ENCODE peak calls at places on chromosomes 13 and 19, in nine cellular contexts. One of them, this sample, is unnamed.

GRCh38 chr13:29284726-29285125 is 310.8 kb downstream of the SLC7A1 start:
- DNase-seq in transverse colon: no peak
- DNase-seq in heart left ventricle: no peak
- DNase-seq in fibroblast of mammary gland: peak
- DNase-seq in cardiac muscle cell: no peak
- DNase-seq in choroid plexus epithelial cell: peak
- DNase-seq in astrocyte of the cerebellum: no peak
- DNase-seq in GM12878: no peak
- DNase-seq in ascending aorta: no peak
- DNase-seq in this sample: no peak

GRCh38 chr13:81582381-81582780 is 1241.5 kb upstream of the SPRY2 start:
- DNase-seq in transverse colon: no peak
- DNase-seq in heart left ventricle: no peak
- DNase-seq in fibroblast of mammary gland: no peak
- DNase-seq in cardiac muscle cell: no peak
- DNase-seq in choroid plexus epithelial cell: no peak
- DNase-seq in astrocyte of the cerebellum: no peak
- DNase-seq in GM12878: no peak
- DNase-seq in ascending aorta: no peak
- DNase-seq in this sample: no peak

GRCh38 chr13:73059460-73060250 is 850 bp downstream of the KLF5 start:
- DNase-seq in transverse colon: no peak
- DNase-seq in heart left ventricle: peak
- DNase-seq in fibroblast of mammary gland: no peak
- DNase-seq in cardiac muscle cell: no peak
- DNase-seq in choroid plexus epithelial cell: peak
- DNase-seq in astrocyte of the cerebellum: no peak
- DNase-seq in GM12878: no peak
- DNase-seq in ascending aorta: peak
- DNase-seq in this sample: no peak

GRCh38 chr13:74287672-74288169 is 153.5 kb upstream of the KLF12 start:
- DNase-seq in transverse colon: peak
- DNase-seq in heart left ventricle: peak
- DNase-seq in fibroblast of mammary gland: peak
- DNase-seq in cardiac muscle cell: peak
- DNase-seq in choroid plexus epithelial cell: peak
- DNase-seq in astrocyte of the cerebellum: peak
- DNase-seq in GM12878: no peak
- DNase-seq in ascending aorta: peak
- DNase-seq in this sample: peak

GRCh38 chr19:41870401-41870873 is 6.6 kb upstream of the CD79A start:
- DNase-seq in transverse colon: no peak
- DNase-seq in heart left ventricle: no peak
- DNase-seq in fibroblast of mammary gland: peak
- DNase-seq in cardiac muscle cell: peak
- DNase-seq in choroid plexus epithelial cell: peak
- DNase-seq in astrocyte of the cerebellum: peak
- DNase-seq in GM12878: no peak
- DNase-seq in ascending aorta: no peak
- DNase-seq in this sample: peak

GRCh38 chr13:41649659-41650058 is 192.3 kb downstream of the RGCC start:
- DNase-seq in transverse colon: no peak
- DNase-seq in heart left ventricle: no peak
- DNase-seq in fibroblast of mammary gland: peak
- DNase-seq in cardiac muscle cell: peak
- DNase-seq in choroid plexus epithelial cell: peak
- DNase-seq in astrocyte of the cerebellum: no peak
- DNase-seq in GM12878: no peak
- DNase-seq in ascending aorta: no peak
- DNase-seq in this sample: peak

GRCh38 chr19:23190341-23190740 is 59.9 kb downstream of the ZNF724 start:
- DNase-seq in transverse colon: no peak
- DNase-seq in heart left ventricle: no peak
- DNase-seq in fibroblast of mammary gland: no peak
- DNase-seq in cardiac muscle cell: no peak
- DNase-seq in choroid plexus epithelial cell: no peak
- DNase-seq in astrocyte of the cerebellum: no peak
- DNase-seq in GM12878: no peak
- DNase-seq in ascending aorta: no peak
- DNase-seq in this sample: no peak

GRCh38 chr13:48318714-48319457 is 15.3 kb downstream of the RB1 start:
- DNase-seq in transverse colon: no peak
- DNase-seq in heart left ventricle: no peak
- DNase-seq in fibroblast of mammary gland: peak
- DNase-seq in cardiac muscle cell: peak
- DNase-seq in choroid plexus epithelial cell: no peak
- DNase-seq in astrocyte of the cerebellum: no peak
- DNase-seq in GM12878: no peak
- DNase-seq in ascending aorta: peak
- DNase-seq in this sample: no peak

GRCh38 chr19:54558339-54558738 is 15.3 kb upstream of the LILRA2 start:
- DNase-seq in transverse colon: no peak
- DNase-seq in heart left ventricle: no peak
- DNase-seq in fibroblast of mammary gland: no peak
- DNase-seq in cardiac muscle cell: no peak
- DNase-seq in choroid plexus epithelial cell: no peak
- DNase-seq in astrocyte of the cerebellum: no peak
- DNase-seq in GM12878: no peak
- DNase-seq in ascending aorta: no peak
- DNase-seq in this sample: no peak

GRCh38 chr19:52742516-52742915 is 7.7 kb upstream of the ZNF611 start:
- DNase-seq in transverse colon: no peak
- DNase-seq in heart left ventricle: no peak
- DNase-seq in fibroblast of mammary gland: no peak
- DNase-seq in cardiac muscle cell: no peak
- DNase-seq in choroid plexus epithelial cell: no peak
- DNase-seq in astrocyte of the cerebellum: no peak
- DNase-seq in GM12878: no peak
- DNase-seq in ascending aorta: no peak
- DNase-seq in this sample: no peak

GRCh38 chr13:30338952-30339351 is 31.6 kb upstream of the KATNAL1 start:
- DNase-seq in transverse colon: no peak
- DNase-seq in heart left ventricle: no peak
- DNase-seq in fibroblast of mammary gland: no peak
- DNase-seq in cardiac muscle cell: no peak
- DNase-seq in choroid plexus epithelial cell: no peak
- DNase-seq in astrocyte of the cerebellum: no peak
- DNase-seq in GM12878: no peak
- DNase-seq in ascending aorta: no peak
- DNase-seq in this sample: no peak

GRCh38 chr19:38759590-38760003 is 13.7 kb downstream of the LGALS7 start:
- DNase-seq in transverse colon: peak
- DNase-seq in heart left ventricle: no peak
- DNase-seq in fibroblast of mammary gland: peak
- DNase-seq in cardiac muscle cell: peak
- DNase-seq in choroid plexus epithelial cell: no peak
- DNase-seq in astrocyte of the cerebellum: no peak
- DNase-seq in GM12878: no peak
- DNase-seq in ascending aorta: no peak
- DNase-seq in this sample: no peak

GRCh38 chr13:114319441-114319871 is 5.2 kb downstream of the CHAMP1 start:
- DNase-seq in transverse colon: no peak
- DNase-seq in heart left ventricle: no peak
- DNase-seq in fibroblast of mammary gland: peak
- DNase-seq in cardiac muscle cell: peak
- DNase-seq in choroid plexus epithelial cell: peak
- DNase-seq in astrocyte of the cerebellum: peak
- DNase-seq in GM12878: no peak
- DNase-seq in ascending aorta: no peak
- DNase-seq in this sample: peak
- H3K4me3 ChIP-seq in transverse colon: no peak
- H3K4me3 ChIP-seq in heart left ventricle: no peak
- H3K4me3 ChIP-seq in fibroblast of mammary gland: no peak
- H3K4me3 ChIP-seq in cardiac muscle cell: no peak
- H3K4me3 ChIP-seq in choroid plexus epithelial cell: no peak
- H3K4me3 ChIP-seq in astrocyte of the cerebellum: no peak
- H3K4me3 ChIP-seq in GM12878: no peak
- H3K4me3 ChIP-seq in ascending aorta: no peak
- H3K4me3 ChIP-seq in this sample: no peak

DNA sequence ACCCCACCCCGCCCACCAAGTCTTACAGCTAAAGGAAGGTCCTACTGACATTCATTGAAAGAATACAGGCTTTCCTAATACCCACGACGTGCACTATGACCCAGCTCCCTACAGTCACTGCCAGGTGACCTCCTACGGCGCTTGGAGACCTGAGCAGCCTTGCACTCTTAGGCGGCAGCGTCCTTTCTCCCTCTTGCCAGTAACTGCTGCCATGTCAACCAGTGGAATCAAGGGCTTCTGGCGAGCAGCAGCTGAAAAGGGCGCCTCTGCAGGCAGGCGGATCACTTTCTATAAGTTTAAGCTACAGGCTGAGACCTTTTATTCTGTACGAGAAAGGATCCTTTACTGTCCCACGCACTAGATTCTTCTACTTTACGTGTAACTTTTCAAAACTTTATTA is 2.0 kb downstream of the KCTD12 start:
- DNase-seq in transverse colon: peak
- DNase-seq in heart left ventricle: peak
- DNase-seq in fibroblast of mammary gland: peak
- DNase-seq in cardiac muscle cell: peak
- DNase-seq in choroid plexus epithelial cell: peak
- DNase-seq in astrocyte of the cerebellum: no peak
- DNase-seq in GM12878: no peak
- DNase-seq in ascending aorta: no peak
- DNase-seq in this sample: peak
- TF ChIP-seq CTCF in transverse colon: peak
- TF ChIP-seq CTCF in heart left ventricle: peak
- TF ChIP-seq CTCF in fibroblast of mammary gland: peak
- TF ChIP-seq CTCF in cardiac muscle cell: peak
- TF ChIP-seq CTCF in choroid plexus epithelial cell: peak
- TF ChIP-seq CTCF in astrocyte of the cerebellum: peak
- TF ChIP-seq CTCF in GM12878: no peak
- TF ChIP-seq CTCF in ascending aorta: no peak
- TF ChIP-seq CTCF in this sample: peak

DNA sequence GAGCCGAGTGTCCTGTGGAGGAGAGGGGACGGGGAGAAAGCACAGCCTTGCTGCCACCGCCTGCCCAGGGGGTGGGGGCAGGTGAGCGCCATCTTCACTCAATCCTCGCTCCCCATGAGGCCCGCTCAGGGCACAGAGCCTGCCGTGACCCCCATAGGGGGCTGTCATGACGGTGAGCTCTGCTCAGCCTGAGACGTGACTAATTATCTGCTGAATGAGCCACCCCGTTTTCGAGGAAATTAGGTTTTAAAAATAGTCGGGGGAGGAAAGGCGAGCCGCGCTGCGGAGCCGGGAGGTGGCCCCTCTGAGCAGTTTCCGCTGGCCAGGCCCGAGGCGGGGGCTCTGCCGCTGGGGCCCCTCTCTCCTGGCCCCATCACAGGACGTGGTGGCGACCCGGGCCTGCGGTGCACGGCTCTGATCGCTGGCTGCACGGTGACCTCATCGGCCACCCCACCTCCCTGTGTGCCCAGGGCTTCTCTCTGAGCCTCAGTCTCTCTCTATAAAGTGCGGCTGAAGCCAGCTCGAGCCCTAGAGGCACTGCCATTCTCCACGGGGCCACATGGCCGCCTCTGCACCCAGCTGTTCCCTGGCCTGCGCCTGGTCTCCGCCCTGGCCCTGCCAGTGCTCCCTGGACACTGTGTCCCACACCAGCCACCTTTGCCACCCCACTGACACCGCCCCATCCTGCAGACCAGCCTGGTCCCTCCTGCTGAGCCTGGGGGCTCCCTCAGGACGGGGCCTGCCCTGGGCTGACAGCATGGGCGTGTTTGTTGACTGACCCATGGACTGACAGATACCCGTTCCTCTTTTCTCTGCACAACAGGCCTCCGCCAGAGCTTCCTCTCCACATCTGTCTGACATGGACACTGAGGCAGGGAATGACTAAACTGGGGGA is 28.3 kb downstream of the PIP5K1C start:
- DNase-seq in transverse colon: no peak
- DNase-seq in heart left ventricle: peak
- DNase-seq in fibroblast of mammary gland: peak
- DNase-seq in cardiac muscle cell: peak
- DNase-seq in choroid plexus epithelial cell: peak
- DNase-seq in astrocyte of the cerebellum: no peak
- DNase-seq in GM12878: no peak
- DNase-seq in ascending aorta: no peak
- DNase-seq in this sample: peak
- H3K4me3 ChIP-seq in transverse colon: no peak
- H3K4me3 ChIP-seq in heart left ventricle: peak
- H3K4me3 ChIP-seq in fibroblast of mammary gland: no peak
- H3K4me3 ChIP-seq in cardiac muscle cell: no peak
- H3K4me3 ChIP-seq in choroid plexus epithelial cell: no peak
- H3K4me3 ChIP-seq in astrocyte of the cerebellum: no peak
- H3K4me3 ChIP-seq in GM12878: no peak
- H3K4me3 ChIP-seq in ascending aorta: peak
- H3K4me3 ChIP-seq in this sample: no peak

GRCh38 chr19:18995804-18996241 is 37.5 kb downstream of the SUGP2 start:
- DNase-seq in transverse colon: peak
- DNase-seq in heart left ventricle: peak
- DNase-seq in fibroblast of mammary gland: peak
- DNase-seq in cardiac muscle cell: peak
- DNase-seq in choroid plexus epithelial cell: peak
- DNase-seq in astrocyte of the cerebellum: peak
- DNase-seq in GM12878: no peak
- DNase-seq in ascending aorta: no peak
- DNase-seq in this sample: peak
- TF ChIP-seq CTCF in transverse colon: peak
- TF ChIP-seq CTCF in heart left ventricle: peak
- TF ChIP-seq CTCF in fibroblast of mammary gland: peak
- TF ChIP-seq CTCF in cardiac muscle cell: peak
- TF ChIP-seq CTCF in choroid plexus epithelial cell: peak
- TF ChIP-seq CTCF in astrocyte of the cerebellum: peak
- TF ChIP-seq CTCF in GM12878: peak
- TF ChIP-seq CTCF in ascending aorta: no peak
- TF ChIP-seq CTCF in this sample: peak

This sample was measured in fibroblast of pulmonary artery.